ENCODE peak calls at places on chromosomes 3 and 15, in four cellular contexts. M, A, O and N are unnamed samples.
A peak's percentile ranks its signal among the peaks of the same experiment; 100 is the strongest.

GRCh38 chr15:75721462-75721922 is 8.8 kb upstream of the CSPG4 start:
- DNase-seq in M (no peak), A (no peak), O (peak; percentile 54), N (no peak)

GRCh38 chr3:159486580-159486979 is 502.1 kb upstream of the IL12A start:
- DNase-seq in M (no peak), A (no peak), O (peak; percentile 24), N (no peak)

GRCh38 chr3:142180761-142181362 is 31.5 kb upstream of the TFDP2 start:
- DNase-seq in M (no peak), A (peak; percentile 1), O (peak; percentile 57), N (peak; percentile 48)

GRCh38 chr3:42014949-42015533 is 53.1 kb upstream of the ULK4 start:
- DNase-seq in M (peak; percentile 83), A (no peak), O (peak; percentile 37), N (peak; percentile 45)

GRCh38 chr3:72665701-72666443 is 182.4 kb downstream of the SHQ1 start:
- DNase-seq in M (peak; percentile 63), A (no peak), O (peak; percentile 74), N (peak; percentile 28)

GRCh38 chr15:47963265-47963664 is 157.5 kb upstream of the SLC24A5 start:
- DNase-seq in M (no peak), A (no peak), O (no peak), N (no peak)

GRCh38 chr15:51536965-51537574 is 85.5 kb downstream of the DMXL2 start:
- DNase-seq in M (no peak), A (no peak), O (peak; percentile 9), N (peak; percentile 58)

GRCh38 chr3:46293991-46294833 is 52.0 kb downstream of the CCR3 start:
- DNase-seq in M (no peak), A (no peak), O (no peak), N (no peak)

GRCh38 chr3:65376426-65376825 is 662.3 kb downstream of the MAGI1 start:
- DNase-seq in M (no peak), A (no peak), O (no peak), N (no peak)

GRCh38 chr3:72446406-72447058 is 401.7 kb downstream of the SHQ1 start:
- DNase-seq in M (peak; percentile 77), A (no peak), O (no peak), N (peak; percentile 57)

GRCh38 chr15:70345251-70346019 is 247.7 kb upstream of the TLE3 start:
- DNase-seq in M (peak; percentile 40), A (no peak), O (no peak), N (no peak)

GRCh38 chr3:97235611-97236315 is 421.4 kb downstream of the EPHA6 start:
- DNase-seq in M (no peak), A (no peak), O (no peak), N (no peak)

GRCh38 chr3:85360742-85361387 is 402.1 kb downstream of the CADM2 start:
- DNase-seq in M (peak; percentile 54), A (no peak), O (peak; percentile 35), N (no peak)

GRCh38 chr3:45055032-45055410 is 28.9 kb downstream of the CLEC3B start:
- DNase-seq in M (no peak), A (peak; percentile 43), O (no peak), N (peak; percentile 92)

GRCh38 chr3:167241048-167241845 is 138.8 kb downstream of the ZBBX start:
- DNase-seq in M (no peak), A (no peak), O (peak; percentile 7), N (no peak)